ENCODE peak calls at places on chromosomes 7 and 10, in four cellular contexts. C is HepG2, H is GM12878, J is K562. P is an unnamed sample.

GRCh38 chr7:48389977-48390376 is 218.7 kb downstream of the ABCA13 start:
- DNase-seq in C (no peak), H (no peak), J (no peak), P (no peak)

GRCh38 chr7:80453699-80454340 is 58.0 kb downstream of the GNAT3 start:
- DNase-seq in C (peak; percentile 12), H (no peak), J (no peak), P (no peak)

GRCh38 chr10:31602541-31603244 is 283.7 kb downstream of the ZEB1 start:
- DNase-seq in C (no peak), H (no peak), J (no peak), P (peak; percentile 61)

GRCh38 chr7:146090023-146090645 is 26.5 kb upstream of the CNTNAP2 start:
- DNase-seq in C (peak; percentile 8), H (no peak), J (peak; percentile 41), P (no peak)

GRCh38 chr7:65251851-65252620 is 121.6 kb upstream of the ZNF92 start:
- DNase-seq in C (peak; percentile 53), H (peak; percentile 27), J (peak; percentile 69), P (peak; percentile 87)

GRCh38 chr10:92712016-92712889 is 22.5 kb downstream of the HHEX start:
- DNase-seq in C (no peak), H (peak; percentile 16), J (no peak), P (no peak)

GRCh38 chr10:58516118-58516517 is 3.4 kb downstream of the BICC1 start:
- DNase-seq in C (no peak), H (no peak), J (no peak), P (no peak)

GRCh38 chr10:125164421-125164820 is 4.1 kb upstream of the CTBP2 start:
- DNase-seq in C (no peak), H (no peak), J (no peak), P (no peak)

GRCh38 chr10:90592903-90593302 is 264.9 kb downstream of the HTR7 start:
- DNase-seq in C (peak; percentile 42), H (peak; percentile 8), J (no peak), P (peak; percentile 74)

GRCh38 chr10:79336276-79336675 is 11.0 kb upstream of the PPIF start:
- DNase-seq in C (no peak), H (no peak), J (no peak), P (no peak)

GRCh38 chr10:34475222-34475621 is 339.9 kb downstream of the PARD3 start:
- DNase-seq in C (no peak), H (no peak), J (no peak), P (no peak)
- TF ChIP-seq CREM in C (no peak), H (no peak), J (no peak), P (no peak)

DNA sequence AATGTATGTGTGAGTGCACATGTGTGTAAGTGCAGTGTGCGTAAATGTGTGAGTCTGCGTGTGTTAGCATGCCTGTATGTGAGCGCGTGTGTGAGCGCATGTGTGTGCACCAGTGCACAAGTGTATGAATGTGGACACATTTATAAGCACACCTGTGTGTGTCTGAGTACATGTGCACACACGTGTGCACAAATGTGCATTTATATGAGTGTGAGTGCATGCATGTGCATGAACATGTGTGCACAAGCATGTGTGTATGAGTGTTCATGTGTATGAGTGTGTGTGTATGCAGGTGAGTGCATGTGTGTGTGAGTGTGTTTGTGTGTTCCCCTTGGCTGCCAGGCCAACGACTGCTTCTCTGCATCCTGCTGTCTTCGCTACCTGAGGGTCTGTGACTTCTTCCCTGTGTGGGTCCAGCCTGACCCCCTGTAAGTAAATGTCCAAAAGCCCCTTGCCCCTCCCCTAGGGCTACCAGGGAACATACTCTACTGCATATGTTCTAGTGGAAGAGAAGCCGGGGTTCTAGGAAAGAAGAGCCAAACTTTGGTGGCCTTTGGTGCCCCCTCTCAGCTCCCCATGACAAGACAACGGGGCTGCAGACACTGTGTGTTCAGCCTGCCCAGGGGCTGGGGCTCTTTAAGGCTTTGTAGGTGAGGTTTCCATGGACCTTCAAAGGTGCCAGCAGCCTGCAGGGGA is 17.0 kb downstream of the GOLGA7B start:
- DNase-seq in C (no peak), H (no peak), J (no peak), P (no peak)
- TF ChIP-seq CREB1 in C (no peak), H (no peak), J (no peak), P (no peak)

GRCh38 chr10:74683067-74683466 is 143.3 kb upstream of the KAT6B start:
- DNase-seq in C (peak; percentile 4), H (no peak), J (no peak), P (no peak)
- TF ChIP-seq MAX in C (no peak), H (no peak), J (no peak), P (no peak)

GRCh38 chr7:14762552-14762951 is 140.0 kb downstream of the DGKB start:
- DNase-seq in C (no peak), H (no peak), J (no peak), P (no peak)

GRCh38 chr7:14766747-14767146 is 135.8 kb downstream of the DGKB start:
- DNase-seq in C (no peak), H (no peak), J (no peak), P (no peak)

GRCh38 chr7:14769261-14769660 is 133.3 kb downstream of the DGKB start:
- DNase-seq in C (no peak), H (no peak), J (no peak), P (no peak)

GRCh38 chr7:14767716-14768425 is 134.7 kb downstream of the DGKB start:
- DNase-seq in C (no peak), H (no peak), J (no peak), P (no peak)

GRCh38 chr7:14765731-14766130 is 136.8 kb downstream of the DGKB start:
- DNase-seq in C (no peak), H (no peak), J (no peak), P (no peak)
- TF ChIP-seq CREM in C (no peak), H (no peak), J (no peak), P (no peak)

GRCh38 chr10:113061054-113061430 is 111.0 kb downstream of the TCF7L2 start:
- DNase-seq in C (no peak), H (no peak), J (no peak), P (no peak)

GRCh38 chr10:113058175-113058961 is 108.3 kb downstream of the TCF7L2 start:
- DNase-seq in C (peak; percentile 67), H (no peak), J (no peak), P (no peak)

GRCh38 chr10:113060221-113061053 is 110.4 kb downstream of the TCF7L2 start:
- DNase-seq in C (peak; percentile 71), H (no peak), J (peak; percentile 78), P (no peak)

GRCh38 chr10:113056468-113057021 is 106.5 kb downstream of the TCF7L2 start:
- DNase-seq in C (no peak), H (no peak), J (no peak), P (no peak)

DNA sequence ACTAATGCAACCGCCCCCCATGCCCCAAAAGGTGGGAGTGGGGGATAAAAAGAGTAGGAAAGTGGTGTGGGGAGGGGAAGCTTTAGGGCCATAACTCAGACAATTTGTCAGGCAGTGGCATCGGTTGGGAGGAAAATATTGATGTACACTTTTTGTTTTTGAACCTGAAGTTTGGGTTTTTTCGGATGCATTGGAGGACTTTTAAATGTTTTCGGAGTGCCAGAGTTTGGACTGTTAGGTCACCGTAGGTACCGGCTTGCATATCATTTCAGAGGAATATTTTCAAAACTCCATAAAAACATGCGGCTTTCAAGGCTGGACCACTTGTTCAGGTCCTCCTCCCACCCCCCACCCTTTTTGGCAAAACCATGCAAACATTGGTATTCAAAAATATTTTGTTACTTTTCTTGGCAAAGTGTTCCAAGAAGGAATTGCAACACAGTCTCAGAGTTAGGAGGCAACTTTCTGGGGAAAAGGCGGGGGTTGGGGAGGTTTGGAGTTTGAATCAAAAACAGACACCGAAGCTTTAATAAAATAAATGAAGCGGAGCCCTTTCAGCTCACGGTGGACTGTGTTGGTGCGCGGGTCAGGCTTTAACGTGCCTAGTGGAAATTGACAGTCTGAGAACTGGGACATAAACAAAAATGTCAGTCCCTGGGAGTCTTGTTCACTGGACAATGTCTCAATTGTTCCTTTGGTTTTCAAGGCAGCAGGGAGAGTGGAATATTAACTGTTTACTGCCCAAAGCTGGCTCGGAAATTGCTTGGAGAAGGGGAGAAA is 109.1 kb downstream of the TCF7L2 start:
- DNase-seq in C (peak; percentile 76), H (no peak), J (no peak), P (no peak)
- TF ChIP-seq CREB1 in C (no peak), H (no peak), J (no peak), P (no peak)

GRCh38 chr10:131180941-131181855 is 130.3 kb downstream of the TCERG1L start:
- DNase-seq in C (no peak), H (no peak), J (no peak), P (no peak)
- TF ChIP-seq MAX in C (no peak), H (no peak), J (no peak), P (no peak)

GRCh38 chr10:128316925-128317324 is 190.7 kb upstream of the MKI67 start:
- DNase-seq in C (no peak), H (no peak), J (no peak), P (no peak)
- TF ChIP-seq CREM in C (no peak), H (no peak), J (no peak), P (no peak)

DNA sequence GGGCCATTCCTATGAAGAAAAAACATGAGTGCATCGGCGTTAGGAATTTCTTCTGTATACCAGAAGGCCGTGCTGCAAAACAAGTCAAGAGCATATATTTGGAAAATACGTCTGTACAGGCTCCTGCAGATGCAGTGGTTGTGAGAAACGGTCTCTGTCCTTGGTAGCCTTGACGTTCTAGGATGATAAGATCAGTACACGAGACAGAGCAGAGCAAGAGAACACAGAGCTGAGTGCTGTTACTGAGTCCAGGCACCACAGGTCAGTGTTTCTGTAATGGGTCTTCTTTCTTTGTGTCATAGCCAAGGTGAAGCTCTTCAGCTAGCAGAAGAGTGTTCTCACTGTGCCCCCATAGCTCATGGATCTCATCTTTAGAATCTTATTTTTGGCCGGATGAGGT is 62.8 kb downstream of the WDR37 start:
- DNase-seq in C (peak; percentile 51), H (no peak), J (no peak), P (no peak)
- TF ChIP-seq CREB1 in C (no peak), H (no peak), J (no peak), P (no peak)

GRCh38 chr10:96625173-96625572 is 38.4 kb upstream of the TM9SF3 start:
- DNase-seq in C (no peak), H (no peak), J (no peak), P (no peak)
- TF ChIP-seq MAX in C (no peak), H (no peak), J (no peak), P (no peak)